ENCODE peak calls at places on chromosomes 6 and 20, in five cellular contexts. S is kidney epithelial cell, C is fibroblast of lung, A is AG04450, B is HepG2. U is an unnamed sample.

GRCh38 chr6:69416739-69417138 is 380.1 kb downstream of the LMBRD1 start:
- DNase-seq in C (peak; percentile 55), B (no peak), S (no peak), A (no peak), U (no peak)

GRCh38 chr6:21850682-21851081 is 257.1 kb downstream of the SOX4 start:
- DNase-seq in A (no peak), B (no peak), S (no peak), C (no peak), U (no peak)

GRCh38 chr6:153096792-153097191 is 34.3 kb downstream of the RGS17 start:
- DNase-seq in S (no peak), C (no peak), A (no peak), B (no peak), U (no peak)

GRCh38 chr6:170434821-170435155 is 118.3 kb downstream of the PSMB1 start:
- DNase-seq in S (no peak), C (no peak), A (no peak), B (no peak), U (no peak)

GRCh38 chr6:117352466-117353081 is 73.2 kb downstream of the ROS1 start:
- DNase-seq in B (peak; percentile 29), A (no peak), C (peak; percentile 27), S (no peak), U (no peak)

GRCh38 chr6:25017486-25017885 is 81.7 kb upstream of the RIPOR2 start:
- DNase-seq in B (no peak), C (peak; percentile 58), S (no peak), A (no peak), U (no peak)

GRCh38 chr6:23454090-23454998 is 671.7 kb upstream of the NRSN1 start:
- DNase-seq in S (peak; percentile 50), B (no peak), A (peak; percentile 11), C (peak; percentile 75), U (peak; percentile 19)

GRCh38 chr20:59663513-59663890 is 59.2 kb downstream of the PHACTR3 start:
- DNase-seq in A (no peak), B (no peak), C (no peak), S (no peak), U (no peak)

GRCh38 chr20:61436674-61437279 is 184.7 kb downstream of the CDH4 start:
- DNase-seq in S (peak; percentile 66), A (no peak), C (peak; percentile 98), B (no peak), U (peak; percentile 12)

GRCh38 chr20:24002896-24003295 is 14.3 kb upstream of the GGTLC1 start:
- DNase-seq in C (no peak), B (no peak), S (no peak), A (no peak), U (no peak)

GRCh38 chr6:31906122-31906521 is 4.2 kb upstream of the ZBTB12 start:
- DNase-seq in C (no peak), S (no peak), A (no peak), B (no peak), U (no peak)

GRCh38 chr6:165574770-165575549 is 88.1 kb downstream of the PDE10A start:
- DNase-seq in B (no peak), C (peak; percentile 9), A (no peak), S (no peak), U (no peak)

GRCh38 chr6:85644374-85644762 is 1.7 kb upstream of the SYNCRIP start:
- DNase-seq in B (no peak), S (no peak), A (no peak), C (no peak), U (no peak)

GRCh38 chr6:97813881-97814280 is 530.9 kb upstream of the MMS22L start:
- DNase-seq in S (no peak), B (no peak), A (no peak), C (no peak), U (no peak)

GRCh38 chr6:25617997-25618396 is 34.0 kb upstream of the SCGN start:
- DNase-seq in C (no peak), S (no peak), B (no peak), A (no peak), U (no peak)

GRCh38 chr20:19888269-19888669 is 128.9 kb upstream of the NAA20 start:
- DNase-seq in C (no peak), A (no peak), S (no peak), B (no peak), U (no peak)

GRCh38 chr6:137175157-137175889 is 1.9 kb upstream of the IL22RA2 start:
- DNase-seq in B (no peak), C (no peak), S (no peak), A (no peak), U (no peak)

GRCh38 chr6:10330515-10330914 is 84.4 kb downstream of the TFAP2A start:
- DNase-seq in A (no peak), S (no peak), C (no peak), B (no peak), U (no peak)

GRCh38 chr6:32962427-32962826 is 6.0 kb upstream of the BRD2 start:
- DNase-seq in S (no peak), C (no peak), A (no peak), B (no peak), U (no peak)

GRCh38 chr6:105560611-105561066 is 157.8 kb upstream of the PREP start:
- DNase-seq in C (peak; percentile 75), A (no peak), S (no peak), B (no peak), U (no peak)

GRCh38 chr6:56930846-56931245 is 24.1 kb upstream of the BEND6 start:
- DNase-seq in S (no peak), A (no peak), C (no peak), B (no peak), U (no peak)

GRCh38 chr20:62571667-62572344 is 70.5 kb upstream of the SLCO4A1 start:
- DNase-seq in A (no peak), B (peak; percentile 41), S (no peak), C (no peak), U (no peak)
- H3K4me3 ChIP-seq in A (no peak overlapping the region), B (no peak overlapping the region), S (no peak overlapping the region), C (no peak overlapping the region), U (no peak overlapping the region)

GRCh38 chr6:44456070-44456965 is 68.8 kb downstream of the CDC5L start:
- DNase-seq in C (peak; percentile 71), B (peak; percentile 61), A (no peak), S (no peak), U (peak; percentile 25)

GRCh38 chr6:44454198-44454597 is 66.7 kb downstream of the CDC5L start:
- DNase-seq in A (no peak), B (no peak), C (no peak), S (no peak), U (no peak)

GRCh38 chr6:44453146-44453545 is 65.6 kb downstream of the CDC5L start:
- DNase-seq in A (no peak), S (no peak), B (no peak), C (no peak), U (no peak)

GRCh38 chr6:44451803-44452690 is 64.5 kb downstream of the CDC5L start:
- DNase-seq in S (no peak), A (no peak), C (no peak), B (no peak), U (no peak)

GRCh38 chr6:44452725-44453124 is 65.2 kb downstream of the CDC5L start:
- DNase-seq in A (peak; percentile 38), S (peak; percentile 77), B (peak; percentile 51), C (peak; percentile 64), U (no peak)
- TF ChIP-seq CTCF in A (no peak), S (no peak), B (no peak), C (no peak), U (no peak)

DNA sequence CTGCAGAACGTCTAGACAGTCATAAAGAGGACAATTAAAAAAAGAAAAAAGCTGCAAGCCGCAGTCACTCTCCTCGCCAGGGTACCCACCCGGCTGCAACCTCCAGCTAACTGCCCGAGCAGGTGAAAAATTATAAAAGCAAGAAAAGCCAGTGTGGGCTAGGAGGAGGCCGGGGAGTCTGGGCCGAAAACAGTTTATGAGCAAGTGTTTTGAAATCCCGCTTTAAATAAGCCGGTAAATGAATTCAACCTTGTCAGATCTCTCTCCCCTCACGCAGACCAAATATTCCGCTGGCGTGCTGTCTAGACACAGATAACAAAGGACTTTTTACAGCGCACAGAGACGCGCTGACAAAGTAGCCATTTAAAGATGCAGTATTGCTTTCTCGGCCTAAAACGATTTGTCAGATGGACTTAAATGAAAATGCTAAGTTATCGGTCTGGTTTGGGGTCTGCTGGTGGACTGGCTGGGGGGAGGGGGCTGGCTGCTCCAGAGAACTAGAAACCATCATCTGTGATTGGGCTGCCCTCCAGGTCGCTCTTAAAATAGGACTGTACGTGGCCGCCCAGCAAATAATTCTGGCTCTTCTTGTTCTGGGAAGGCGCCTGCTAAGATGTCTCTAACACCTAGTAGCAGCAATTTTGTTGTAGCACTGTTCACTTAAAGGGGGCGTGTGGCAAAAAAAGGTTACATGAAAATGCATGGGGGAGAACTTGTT is 24.5 kb downstream of the PMEPA1 start:
- DNase-seq in A (no peak), B (no peak), S (no peak), C (peak; percentile 77), U (no peak)
- H3K4me3 ChIP-seq in A (no peak overlapping the region), B (no peak overlapping the region), S (no peak overlapping the region), C (no peak overlapping the region), U (no peak overlapping the region)

GRCh38 chr6:113570651-113571050 is 286.5 kb upstream of the MARCKS start:
- DNase-seq in A (no peak), B (no peak), C (no peak), S (no peak), U (no peak)
- TF ChIP-seq CTCF in A (no peak), B (no peak), C (no peak), S (peak; percentile 5), U (no peak)

DNA sequence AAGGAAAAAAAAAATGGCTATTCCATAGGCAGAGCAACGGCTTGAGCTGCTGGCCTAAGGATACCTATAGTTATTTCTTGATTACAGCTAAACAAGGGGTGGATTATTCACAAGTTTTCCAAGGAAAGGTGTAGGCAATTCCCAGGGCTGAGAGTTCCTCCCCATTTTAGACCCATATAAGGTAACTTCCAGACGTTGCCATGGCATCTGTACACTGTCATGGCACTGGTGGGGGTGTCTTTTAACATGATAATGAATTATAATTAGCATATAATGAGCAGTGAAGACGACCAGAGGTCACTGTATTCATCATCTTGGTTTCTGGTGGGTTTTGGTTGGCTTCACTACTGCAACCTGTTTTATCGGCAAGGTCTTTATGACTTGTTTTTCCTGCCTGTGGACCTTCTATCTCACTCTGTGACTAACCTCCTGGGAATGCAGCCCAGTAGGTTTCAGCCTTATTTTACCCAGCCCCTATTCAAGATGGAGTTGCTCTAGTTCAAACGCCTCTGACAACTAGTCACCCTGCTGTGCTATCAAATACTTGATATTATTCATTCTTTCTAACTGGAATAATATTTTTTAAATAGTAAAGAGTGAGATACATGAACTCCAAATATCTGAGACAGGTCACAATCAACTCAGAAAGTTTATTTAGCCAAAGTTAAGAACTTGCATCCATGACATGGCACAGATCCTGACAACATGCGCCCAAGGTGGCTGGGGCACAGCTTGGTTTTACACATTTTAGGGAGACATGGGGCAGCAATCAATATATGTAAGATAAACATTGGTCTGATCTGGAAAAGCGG is 1.4 kb upstream of the UFL1 start:
- DNase-seq in B (no peak), C (peak; percentile 79), A (no peak), S (peak; percentile 42), U (no peak)
- H3K4me3 ChIP-seq in B (peak overlapping the region; percentile 70), C (peak overlapping the region; percentile 78), A (peak overlapping the region; percentile 85), S (no peak overlapping the region), U (peak overlapping the region; percentile 79)

DNA sequence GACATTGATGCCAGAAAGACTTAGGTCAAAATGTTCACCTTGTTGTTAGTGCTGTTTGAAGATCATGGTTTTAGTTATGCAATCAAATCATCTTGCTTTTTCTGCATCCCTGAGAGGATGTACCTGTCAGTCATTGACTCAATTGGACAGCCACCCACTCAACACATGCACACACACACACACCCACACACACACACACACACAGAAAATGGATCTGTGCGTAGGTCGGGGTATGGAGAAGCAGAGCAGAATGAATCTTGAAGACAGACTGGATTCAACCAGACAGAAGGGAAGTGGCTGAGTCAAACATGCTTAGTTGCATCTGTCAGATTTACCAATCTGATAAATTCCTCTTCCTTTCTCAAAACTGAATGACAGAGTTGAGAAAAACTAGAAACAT is 19.1 kb upstream of the ZSCAN23 start:
- DNase-seq in S (no peak), B (no peak), A (no peak), C (no peak), U (no peak)
- TF ChIP-seq CTCF in S (no peak), B (no peak), A (no peak), C (no peak), U (no peak)